ENCODE peak calls at places on chromosomes 2 and 18, in four cellular contexts. M is upper lobe of right lung, H is endothelial cell, X is uterus. J is an unnamed sample.

GRCh38 chr2:229669841-229670240 is 44.5 kb downstream of the DNER start:
- DNase-seq in M (no peak), X (no peak), H (no peak), J (no peak)

GRCh38 chr2:127426501-127427354 is 8.5 kb downstream of the PROC start:
- DNase-seq in M (no peak), X (no peak), H (no peak), J (no peak)

GRCh38 chr2:148699830-148700229 is 55.3 kb downstream of the EPC2 start:
- DNase-seq in H (no peak), M (no peak), X (no peak), J (no peak)

GRCh38 chr2:217799553-217800432 is 203.0 kb downstream of the TNS1 start:
- DNase-seq in M (no peak), X (peak; percentile 15), H (no peak), J (peak; percentile 13)

GRCh38 chr2:98472132-98472650 is 27.5 kb downstream of the INPP4A start:
- DNase-seq in X (no peak), M (no peak), H (no peak), J (no peak)

GRCh38 chr2:131724019-131724418 is 196.3 kb downstream of the CCDC74A start:
- DNase-seq in M (no peak), X (no peak), H (peak; percentile 46), J (no peak)

GRCh38 chr2:23412556-23413155 is 27.7 kb downstream of the KLHL29 start:
- DNase-seq in H (no peak), M (no peak), X (no peak), J (no peak)

GRCh38 chr18:10912790-10913560 is 236.4 kb downstream of the PIEZO2 start:
- DNase-seq in M (no peak), H (no peak), X (no peak), J (no peak)

GRCh38 chr2:54409752-54410151 is 46.4 kb upstream of the SPTBN1 start:
- DNase-seq in M (no peak), H (no peak), X (no peak), J (no peak)

GRCh38 chr18:4524096-4524495 is 69.0 kb upstream of the DLGAP1 start:
- DNase-seq in M (no peak), X (no peak), H (no peak), J (no peak)

GRCh38 chr18:43061816-43062215 is 53.7 kb downstream of the RIT2 start:
- DNase-seq in H (no peak), X (no peak), M (no peak), J (no peak)

GRCh38 chr2:105785095-105785847 is 40.6 kb downstream of the NCK2 start:
- DNase-seq in M (no peak), X (no peak), H (no peak), J (no peak)

GRCh38 chr2:36965196-36965595 is 1.1 kb downstream of the STRN start:
- DNase-seq in X (no peak), H (no peak), M (no peak), J (no peak)

GRCh38 chr2:11788725-11789124 is 42.3 kb downstream of the LPIN1 start:
- DNase-seq in X (no peak), H (no peak), M (no peak), J (no peak)

GRCh38 chr2:65375723-65376122 is 56.7 kb downstream of the SPRED2 start:
- DNase-seq in M (no peak), X (no peak), H (no peak), J (no peak)

GRCh38 chr2:184113691-184114403 is 484.5 kb upstream of the ZNF804A start:
- DNase-seq in H (no peak), X (no peak), M (no peak), J (no peak)

GRCh38 chr2:157820202-157820601 is 55.9 kb downstream of the ACVR1 start:
- DNase-seq in M (no peak), H (no peak), X (no peak), J (no peak)

GRCh38 chr2:85257359-85258193 is 70.2 kb downstream of the TGOLN2 start:
- DNase-seq in X (no peak), M (no peak), H (no peak), J (no peak)

GRCh38 chr2:105761931-105762515 is 17.3 kb downstream of the NCK2 start:
- DNase-seq in H (peak; percentile 57), X (no peak), M (no peak), J (peak; percentile 26)

GRCh38 chr18:66795011-66795410 is 191.1 kb upstream of the CDH19 start:
- DNase-seq in M (no peak), X (no peak), H (no peak), J (no peak)

GRCh38 chr2:189364607-189365006 is 76.7 kb upstream of the WDR75 start:
- DNase-seq in X (no peak), H (no peak), M (no peak), J (no peak)

GRCh38 chr2:222753251-222753824 is 81.9 kb downstream of the MOGAT1 start:
- DNase-seq in M (no peak), X (no peak), H (no peak), J (peak; percentile 33)

GRCh38 chr2:39996653-39997080 is 217.6 kb upstream of the THUMPD2 start:
- DNase-seq in X (no peak), M (no peak), H (no peak), J (no peak)

GRCh38 chr2:68195096-68195495 is 37.4 kb downstream of the PNO1 start:
- DNase-seq in M (no peak), H (no peak), X (no peak), J (peak; percentile 15)

GRCh38 chr2:104976603-104977120 is 61.2 kb upstream of the MRPS9 start:
- DNase-seq in M (no peak), H (peak; percentile 50), X (no peak), J (no peak)

GRCh38 chr18:76483780-76484179 is 11.3 kb downstream of the ZNF516 start:
- DNase-seq in M (no peak), H (no peak), X (no peak), J (no peak)

GRCh38 chr18:36451454-36452251 is 154.1 kb downstream of the FHOD3 start:
- DNase-seq in H (no peak), M (no peak), X (no peak), J (peak; percentile 16)

GRCh38 chr2:24021122-24021998 is 11.5 kb downstream of the MFSD2B start:
- DNase-seq in X (no peak), H (peak; percentile 58), M (no peak), J (no peak)

GRCh38 chr2:187769437-187769836 is 215.2 kb upstream of the TFPI start:
- DNase-seq in M (no peak), H (no peak), X (no peak), J (no peak)

DNA sequence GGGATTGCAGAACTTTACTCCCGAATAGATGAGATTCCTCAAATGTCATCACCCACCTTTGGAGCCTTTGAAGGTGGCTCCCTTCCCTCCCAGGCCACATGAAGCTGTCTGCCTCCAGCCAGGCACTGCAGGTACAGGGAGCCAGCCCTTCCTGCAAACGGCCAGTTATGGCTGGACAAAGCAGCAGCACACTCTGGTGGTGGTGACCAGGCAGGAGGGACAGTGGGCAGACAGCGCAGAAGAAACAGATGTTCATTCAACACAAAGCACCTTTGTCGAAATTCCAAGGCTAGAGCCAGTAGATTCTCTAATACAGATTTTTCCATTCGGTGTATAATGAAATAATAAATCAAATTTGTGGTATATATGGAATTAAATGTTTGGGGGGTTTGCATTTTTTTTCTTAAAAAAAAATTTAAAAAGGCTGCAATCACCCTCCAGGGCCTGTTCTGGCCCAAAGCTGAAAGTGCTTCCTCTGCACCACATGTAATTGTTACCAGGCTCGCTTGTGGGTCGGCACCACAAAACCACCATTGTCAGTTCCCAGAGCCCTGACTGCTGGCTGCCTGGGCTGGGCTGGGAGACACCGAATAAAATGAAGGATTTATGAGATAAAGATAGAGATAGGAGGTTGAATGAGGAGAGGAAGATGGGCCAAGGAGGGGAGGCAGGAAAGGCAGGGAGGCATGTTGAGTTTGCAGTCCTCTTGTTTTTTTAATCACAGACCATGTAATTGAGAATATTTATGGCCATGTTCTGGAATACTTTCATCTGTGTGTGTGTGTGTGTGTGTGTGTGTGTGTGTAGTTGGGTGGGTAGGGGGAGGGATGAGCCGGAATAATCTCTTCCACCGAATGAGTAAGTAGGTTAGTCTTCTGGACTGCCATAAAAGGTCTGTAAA is 14.5 kb downstream of the NRP2 start:
- DNase-seq in H (peak; percentile 23), M (no peak), X (peak; percentile 55), J (peak; percentile 76)
- TF ChIP-seq CTCF in H (no peak), M (peak; percentile 17), X (peak; percentile 50), J (peak; percentile 55)

DNA sequence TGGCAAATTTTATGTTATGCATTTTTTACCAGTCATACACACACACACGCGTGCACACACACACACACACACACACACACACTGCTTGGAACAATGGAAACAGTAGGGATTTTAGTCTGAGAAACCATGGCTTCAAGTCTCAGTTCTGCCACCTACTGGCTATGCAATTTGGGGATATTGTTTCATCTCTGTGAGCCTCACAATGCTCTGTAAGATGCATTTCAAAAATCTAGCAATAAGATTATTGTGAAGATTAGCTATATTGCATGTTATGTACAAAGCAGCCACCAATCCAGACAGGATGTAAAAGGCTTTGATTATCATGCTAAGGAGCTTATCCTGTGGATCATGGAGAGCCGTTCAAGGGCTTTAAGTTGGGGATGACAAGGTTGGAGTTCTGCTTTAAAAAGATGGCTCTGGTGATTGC is 401.4 kb downstream of the NBAS start:
- DNase-seq in M (no peak), X (no peak), H (peak; percentile 57), J (peak; percentile 31)
- TF ChIP-seq CTCF in M (peak; percentile 45), X (peak; percentile 20), H (peak; percentile 45), J (peak; percentile 38)

GRCh38 chr2:177694348-177694747 is 301.8 kb downstream of the AGPS start:
- DNase-seq in X (no peak), M (no peak), H (no peak), J (no peak)

GRCh38 chr2:177693658-177694334 is 301.2 kb downstream of the AGPS start:
- DNase-seq in M (no peak), X (peak; percentile 60), H (no peak), J (no peak)

GRCh38 chr2:177692042-177692823 is 299.7 kb downstream of the AGPS start:
- DNase-seq in H (no peak), M (no peak), X (no peak), J (no peak)

GRCh38 chr2:177691177-177691576 is 298.6 kb downstream of the AGPS start:
- DNase-seq in M (no peak), H (no peak), X (no peak), J (no peak)

DNA sequence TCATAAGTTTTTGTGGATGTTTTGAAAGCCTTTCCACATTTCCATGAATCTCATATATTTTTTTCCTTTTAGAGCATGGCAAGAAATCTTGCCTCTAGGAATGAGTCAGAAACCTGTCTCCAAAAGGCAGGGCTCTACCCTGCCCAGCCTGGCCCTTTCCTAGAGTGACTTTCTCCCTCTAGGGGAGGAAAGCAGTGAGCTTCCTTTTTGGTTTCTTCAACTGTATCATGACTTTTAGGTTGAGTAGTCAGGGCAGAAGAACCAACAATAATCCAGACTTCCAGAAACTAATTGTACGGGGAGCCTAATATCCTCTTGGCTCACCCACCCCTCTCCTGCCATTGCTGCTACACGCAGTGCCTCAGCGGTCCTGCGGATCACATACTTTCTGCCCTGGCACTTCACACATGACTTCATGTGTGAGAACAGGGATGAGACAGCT is 300.3 kb downstream of the AGPS start:
- DNase-seq in M (no peak), X (no peak), H (no peak), J (no peak)
- TF ChIP-seq CTCF in M (no peak), X (peak; percentile 35), H (no peak), J (no peak)

DNA sequence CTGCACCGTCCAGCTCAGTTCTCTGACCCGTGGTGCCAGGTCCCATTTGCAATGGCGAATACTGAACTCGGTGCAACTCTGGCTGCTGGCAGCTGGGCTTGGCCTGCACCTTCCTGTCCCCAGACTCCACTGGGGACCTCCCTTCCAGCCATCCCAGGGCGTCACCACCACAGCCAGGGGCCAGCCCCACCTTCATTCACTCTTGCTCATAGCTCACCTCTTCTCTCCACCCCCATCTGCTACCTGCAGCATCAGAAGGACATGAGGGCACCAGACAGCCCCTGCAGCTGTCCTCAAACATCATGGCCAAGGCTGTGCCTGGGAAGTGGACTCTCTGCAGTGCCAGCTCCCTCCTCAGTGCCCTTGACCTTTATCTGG is 16.2 kb upstream of the ALPI start:
- DNase-seq in H (no peak), M (peak; percentile 52), X (no peak), J (no peak)
- TF ChIP-seq CTCF in H (peak; percentile 44), M (peak; percentile 43), X (peak; percentile 2), J (no peak)